ENCODE peak calls at places on chromosome 19, in four cellular contexts. F is psoas muscle, L is neuronal stem cell, G is ascending aorta. E is an unnamed sample.

GRCh38 chr19:677201-677600 is 1.0 kb downstream of the FSTL3 start:
- DNase-seq in F (peak; percentile 87), L (no peak), G (peak; percentile 96), E (peak; percentile 92)

GRCh38 chr19:45446295-45446694 is 21.5 kb upstream of the FOSB start:
- DNase-seq in F (no peak), L (no peak), G (no peak), E (no peak)

GRCh38 chr19:12784394-12784870 is 6.9 kb upstream of the JUNB start:
- DNase-seq in F (no peak), L (no peak), G (no peak), E (no peak)

GRCh38 chr19:5360003-5360820 is 19.6 kb upstream of the PTPRS start:
- DNase-seq in F (no peak), L (no peak), G (no peak), E (peak; percentile 33)

GRCh38 chr19:34350161-34350561 is 14.8 kb upstream of the GPI start:
- DNase-seq in F (no peak), L (no peak), G (no peak), E (no peak)

GRCh38 chr19:8224394-8225145 is 15.4 kb downstream of the CERS4 start:
- DNase-seq in F (peak; percentile 68), L (no peak), G (no peak), E (no peak)

GRCh38 chr19:12163841-12164240 is 945 bp downstream of the ZNF136 start:
- DNase-seq in F (no peak), L (no peak), G (no peak), E (peak; percentile 31)

GRCh38 chr19:749811-750210 is 1.1 kb upstream of the MISP start:
- DNase-seq in F (no peak), L (no peak), G (no peak), E (no peak)

GRCh38 chr19:48777720-48778119 is 22.4 kb downstream of the FGF21 start:
- DNase-seq in F (no peak), L (no peak), G (no peak), E (no peak)

GRCh38 chr19:8388612-8388958 is 1.6 kb upstream of the RAB11B start:
- DNase-seq in F (no peak), L (no peak), G (no peak), E (no peak)

DNA sequence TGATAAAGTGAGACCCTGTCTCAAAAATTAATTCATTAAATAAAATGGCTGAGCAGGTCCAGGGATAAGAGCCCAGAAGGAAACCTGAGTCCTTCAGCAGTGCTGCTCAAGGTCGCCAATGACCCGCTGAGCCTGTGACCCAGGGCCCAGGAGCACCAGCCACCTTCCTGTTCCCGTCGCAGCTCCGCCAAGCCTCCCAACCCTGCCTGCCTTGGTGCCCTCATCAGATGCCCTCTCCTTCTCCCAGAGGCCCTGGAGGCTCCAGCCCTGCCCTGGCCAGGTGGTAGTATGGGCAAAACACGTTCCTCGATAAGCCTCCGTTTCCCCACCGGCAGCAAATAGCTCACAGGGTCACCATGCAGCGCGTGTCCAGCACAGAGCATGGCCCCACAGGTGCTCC is 2.6 kb downstream of the REXO1 start:
- DNase-seq in F (no peak), L (no peak), G (no peak), E (no peak)
- H3K4me1 ChIP-seq in F (peaks cover 61% of the 10 kb centered on the region), L (peaks cover 28% of the 10 kb centered on the region), G (peaks cover 37% of the 10 kb centered on the region), E (peaks cover 27% of the 10 kb centered on the region)

DNA sequence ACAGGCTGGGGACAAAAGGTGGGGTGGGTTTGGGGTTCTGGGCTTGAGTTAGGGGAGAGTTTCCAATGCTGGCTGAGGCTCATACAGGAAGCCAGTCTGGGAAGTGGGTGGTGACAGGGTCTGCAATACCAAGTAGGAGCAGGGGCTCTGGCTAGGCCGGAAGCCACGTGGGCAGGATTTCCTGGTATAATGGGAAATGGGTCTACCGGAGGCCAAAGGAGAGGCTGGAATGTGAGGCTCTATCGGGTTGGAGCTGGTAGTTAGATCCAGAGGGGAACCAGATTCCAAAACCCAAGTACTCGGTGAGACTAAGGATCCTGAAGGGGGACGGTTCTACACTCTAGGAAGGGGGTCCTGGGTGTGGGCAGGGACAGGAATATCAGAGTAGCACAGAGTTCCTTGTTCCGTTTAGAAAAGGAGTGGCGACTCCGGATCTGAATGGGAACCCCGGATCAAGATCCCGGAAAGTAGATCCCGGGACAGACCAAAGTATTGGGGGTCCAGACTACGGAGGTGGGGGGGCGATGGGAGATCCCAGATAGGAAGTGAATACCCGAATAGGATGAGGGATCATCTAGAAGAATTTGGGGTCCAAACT is 802 bp downstream of the CDC37 start:
- DNase-seq in F (peak; percentile 46), L (no peak), G (no peak), E (peak; percentile 60)
- H3K4me1 ChIP-seq in F (peaks cover 47% of the 10 kb centered on the region), L (peaks cover 5% of the 10 kb centered on the region), G (peaks cover 30% of the 10 kb centered on the region), E (peaks cover 29% of the 10 kb centered on the region)

GRCh38 chr19:15279326-15279904 is 47.2 kb upstream of the EPHX3 start:
- DNase-seq in F (no peak), L (peak; percentile 20), G (no peak), E (no peak)

GRCh38 chr19:15282311-15282705 is 50.0 kb downstream of the BRD4 start:
- DNase-seq in F (no peak), L (no peak), G (no peak), E (no peak)

GRCh38 chr19:15280048-15280725 is 47.9 kb upstream of the EPHX3 start:
- DNase-seq in F (peak; percentile 76), L (no peak), G (no peak), E (peak; percentile 87)

GRCh38 chr19:15283141-15283885 is 49.0 kb downstream of the BRD4 start:
- DNase-seq in F (peak; percentile 82), L (no peak), G (peak; percentile 85), E (no peak)

GRCh38 chr19:15280915-15281683 is 48.9 kb upstream of the EPHX3 start:
- DNase-seq in F (peak; percentile 91), L (peak; percentile 81), G (peak; percentile 84), E (peak; percentile 96)
- H3K4me1 ChIP-seq in F (peaks cover 100% of the 10 kb centered on the region), L (peaks cover 12% of the 10 kb centered on the region), G (peaks cover 95% of the 10 kb centered on the region), E (peaks cover 73% of the 10 kb centered on the region)

GRCh38 chr19:3186891-3187661 is 1.3 kb downstream of the NCLN start:
- DNase-seq in F (no peak), L (no peak), G (no peak), E (peak; percentile 48)

GRCh38 chr19:3183721-3184641 is 1.7 kb upstream of the NCLN start:
- DNase-seq in F (no peak), L (no peak), G (no peak), E (no peak)

GRCh38 chr19:3186377-3186688 is 603 bp downstream of the NCLN start:
- DNase-seq in F (no peak), L (no peak), G (no peak), E (no peak)

GRCh38 chr19:3185482-3186376 is at the start of gene NCLN:
- DNase-seq in F (peak; percentile 95), L (peak; percentile 96), G (peak; percentile 96), E (peak; percentile 94)

GRCh38 chr19:3184847-3185481 is 766 bp upstream of the NCLN start:
- DNase-seq in F (peak; percentile 73), L (no peak), G (no peak), E (peak; percentile 81)
- H3K4me1 ChIP-seq in F (peaks cover 16% of the 10 kb centered on the region), L (peaks cover 6% of the 10 kb centered on the region), G (peaks cover 16% of the 10 kb centered on the region), E (peaks cover 35% of the 10 kb centered on the region)

DNA sequence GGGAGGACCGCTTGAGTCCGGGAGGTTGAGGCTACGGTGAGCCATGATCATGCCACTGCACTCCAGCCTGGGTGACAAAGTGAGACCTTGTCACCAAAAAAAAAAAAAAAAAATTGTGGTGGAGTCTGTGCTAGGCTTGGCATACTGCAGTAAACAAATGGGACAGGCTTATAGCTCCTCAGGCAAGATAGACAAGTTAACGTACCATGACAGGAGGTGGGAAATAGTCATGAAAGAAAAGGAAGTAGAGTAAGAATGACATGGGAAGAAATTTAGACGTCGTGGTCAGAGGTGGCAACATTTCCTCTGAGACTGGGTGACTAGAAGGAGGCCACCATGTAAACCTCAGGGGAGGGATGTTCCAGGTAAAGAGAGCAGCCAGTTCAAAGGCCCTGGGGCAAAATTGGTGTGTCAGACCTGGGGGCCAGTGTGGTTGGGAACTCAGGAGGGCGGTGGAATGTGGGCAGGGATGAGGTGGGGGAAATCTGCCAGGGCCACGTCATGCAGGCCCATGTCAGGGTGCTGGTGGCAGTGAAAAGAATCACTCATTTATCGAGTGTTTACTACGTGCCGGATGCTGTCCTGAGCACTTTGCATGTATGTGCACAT is 5.6 kb downstream of the SNRPA start:
- DNase-seq in F (no peak), L (no peak), G (no peak), E (no peak)
- H3K4me1 ChIP-seq in F (peaks cover 15% of the 10 kb centered on the region), L (peaks cover 4% of the 10 kb centered on the region), G (peaks cover 35% of the 10 kb centered on the region), E (peaks cover 23% of the 10 kb centered on the region)

GRCh38 chr19:16626796-16627193 is 1.2 kb downstream of the MED26 start:
- DNase-seq in F (no peak), L (no peak), G (no peak), E (no peak)

GRCh38 chr19:16623066-16623465 is 4.9 kb downstream of the MED26 start:
- DNase-seq in F (no peak), L (no peak), G (no peak), E (no peak)

GRCh38 chr19:16623576-16623975 is 4.4 kb downstream of the MED26 start:
- DNase-seq in F (no peak), L (no peak), G (no peak), E (no peak)

GRCh38 chr19:16625183-16625958 is 2.6 kb downstream of the MED26 start:
- DNase-seq in F (no peak), L (no peak), G (no peak), E (no peak)

DNA sequence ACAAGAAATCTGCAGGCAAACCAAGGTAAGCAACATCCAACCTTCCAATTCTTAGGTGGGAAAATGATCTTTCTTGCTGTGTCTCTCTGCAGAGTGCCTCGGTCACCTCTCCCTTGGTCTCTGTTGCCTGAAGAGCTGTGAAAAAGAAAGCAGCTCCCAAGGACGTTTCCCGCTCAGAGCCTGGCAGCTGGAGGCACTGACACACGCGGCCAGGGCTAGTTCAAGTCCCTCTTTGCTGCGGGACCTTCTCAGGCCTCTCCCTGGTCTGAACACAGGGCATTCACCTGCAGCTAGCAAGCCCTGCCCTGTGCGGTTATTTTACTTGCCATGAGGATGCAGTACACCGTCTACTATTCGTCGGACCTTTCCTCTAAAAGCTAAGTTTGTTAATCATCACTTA is 3.8 kb downstream of the MED26 start:
- DNase-seq in F (no peak), L (no peak), G (no peak), E (peak; percentile 73)
- H3K4me1 ChIP-seq in F (peaks cover 58% of the 10 kb centered on the region), L (peaks cover 9% of the 10 kb centered on the region), G (peaks cover 23% of the 10 kb centered on the region), E (peaks cover 50% of the 10 kb centered on the region)

GRCh38 chr19:2340496-2341246 is 12.2 kb downstream of the SPPL2B start:
- DNase-seq in F (no peak), L (no peak), G (no peak), E (no peak)
- H3K4me1 ChIP-seq in F (no peaks in the 10 kb centered on the region), L (peaks cover 14% of the 10 kb centered on the region), G (no peaks in the 10 kb centered on the region), E (no peaks in the 10 kb centered on the region)

DNA sequence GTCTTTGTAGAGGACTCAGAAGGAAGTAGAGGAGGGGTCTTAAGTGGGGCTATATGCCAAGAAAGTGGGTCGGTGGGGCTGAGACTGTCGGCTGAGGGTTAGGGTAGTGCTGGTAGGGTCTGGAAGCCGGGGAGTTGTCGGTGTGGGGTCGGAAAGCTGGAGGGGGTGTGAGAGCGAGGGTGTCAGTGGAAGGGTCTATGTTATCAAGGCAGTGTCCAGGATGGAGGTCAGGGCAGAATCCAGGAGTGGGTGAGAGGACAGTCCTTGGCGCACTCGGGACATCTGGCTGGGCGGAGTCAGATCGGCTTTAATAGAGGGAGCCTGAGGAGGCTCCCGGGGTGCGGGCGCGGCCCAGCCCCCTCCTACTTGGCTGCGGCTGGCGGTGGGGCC is 1.7 kb downstream of the HSPB6 start:
- DNase-seq in F (no peak), L (no peak), G (no peak), E (no peak)
- H3K4me1 ChIP-seq in F (peaks cover 14% of the 10 kb centered on the region), L (peaks cover 12% of the 10 kb centered on the region), G (peaks cover 24% of the 10 kb centered on the region), E (peaks cover 33% of the 10 kb centered on the region)

E was measured in adrenal gland.